ENCODE peak calls at places on chromosomes 1 and 21, in nine cellular contexts. G is BE2C, N is astrocyte of the cerebellum, B is anterior cingulate cortex, Q is pancreas, I is PC-3, Z is IMR-90, T is frontal cortex, M is AG09319. E is an unnamed sample.

GRCh38 chr21:45297869-45298268 is 10.2 kb upstream of the POFUT2 start:
- DNase-seq in G (no peak), N (no peak), B (no peak), M (no peak), T (no peak), I (no peak), Q (no peak), Z (no peak), E (no peak)

GRCh38 chr1:924619-925323 is 1.0 kb downstream of the SAMD11 start:
- DNase-seq in Z (peak), B (no peak), M (no peak), I (peak), T (no peak), G (peak), N (no peak), Q (peak), E (no peak)

GRCh38 chr1:167935252-167936067 is 1.0 kb upstream of the DCAF6 start:
- DNase-seq in Q (peak), G (peak), T (no peak), B (no peak), M (no peak), I (peak), Z (peak), N (peak), E (peak)

GRCh38 chr1:42279055-42279454 is 56.0 kb downstream of the FOXJ3 start:
- DNase-seq in Q (no peak), T (no peak), I (no peak), Z (no peak), N (no peak), M (no peak), G (no peak), B (no peak), E (no peak)

GRCh38 chr1:168728452-168729404 is at the start of gene DPT:
- DNase-seq in B (no peak), Q (no peak), I (no peak), N (no peak), Z (peak), M (peak), T (no peak), G (no peak), E (no peak)

GRCh38 chr1:28161770-28162550 is 14.5 kb downstream of the PTAFR start:
- DNase-seq in B (no peak), G (no peak), N (no peak), Q (no peak), M (no peak), I (no peak), T (no peak), Z (no peak), E (no peak)

GRCh38 chr1:152413909-152414308 is at the start of gene CRNN:
- DNase-seq in T (no peak), I (no peak), Z (no peak), N (no peak), M (no peak), G (no peak), Q (no peak), B (no peak), E (no peak)

GRCh38 chr1:18927082-18927653 is 24.8 kb upstream of the ALDH4A1 start:
- DNase-seq in N (no peak), Q (no peak), I (peak), Z (no peak), G (no peak), M (no peak), T (no peak), B (no peak), E (peak)